ENCODE peak calls at places on chromosomes 11 and 22, in six cellular contexts. U, Z, P, K, O and V are unnamed samples.

GRCh38 chr11:93054881-93055280 is 85.4 kb downstream of the MTNR1B start:
- DNase-seq in U (peak; percentile 95), Z (no peak), P (peak; percentile 59), K (no peak), O (no peak), V (peak; percentile 89)

GRCh38 chr11:59207988-59208432 is 4.7 kb downstream of the MPEG1 start:
- DNase-seq in U (peak; percentile 77), Z (peak; percentile 13), P (peak; percentile 41), K (no peak), O (peak; percentile 56), V (peak; percentile 78)

GRCh38 chr11:7577883-7578242 is 64.1 kb downstream of the PPFIBP2 start:
- DNase-seq in U (peak; percentile 24), Z (no peak), P (peak; percentile 57), K (no peak), O (no peak), V (peak; percentile 80)

GRCh38 chr22:20229916-20230775 is 38.0 kb downstream of the RTN4R start:
- DNase-seq in U (no peak), Z (no peak), P (no peak), K (peak; percentile 36), O (no peak), V (no peak)

GRCh38 chr11:111331711-111332479 is 33.5 kb downstream of the POU2AF3 start:
- DNase-seq in U (peak; percentile 66), Z (no peak), P (no peak), K (no peak), O (no peak), V (peak; percentile 38)

GRCh38 chr11:78606667-78607066 is 32.0 kb upstream of the NARS2 start:
- DNase-seq in U (no peak), Z (no peak), P (no peak), K (no peak), O (no peak), V (no peak)

GRCh38 chr11:32597914-32598313 is 14.3 kb downstream of the EIF3M start:
- DNase-seq in U (no peak), Z (no peak), P (no peak), K (no peak), O (no peak), V (no peak)

GRCh38 chr11:133946541-133947297 is 10.0 kb downstream of the IGSF9B start:
- DNase-seq in U (no peak), Z (no peak), P (no peak), K (no peak), O (no peak), V (no peak)

GRCh38 chr22:50162391-50162956 is 8.1 kb upstream of the PANX2 start:
- DNase-seq in U (no peak), Z (no peak), P (no peak), K (no peak), O (no peak), V (no peak)

GRCh38 chr22:21928048-21928447 is 24.6 kb downstream of the PPM1F start:
- DNase-seq in U (no peak), Z (no peak), P (no peak), K (no peak), O (no peak), V (no peak)

GRCh38 chr11:120883404-120884135 is 140.3 kb upstream of the TBCEL start:
- DNase-seq in U (peak; percentile 34), Z (no peak), P (peak; percentile 52), K (peak; percentile 11), O (peak; percentile 37), V (peak; percentile 56)

GRCh38 chr22:49435596-49435995 is 392.1 kb downstream of the BRD1 start:
- DNase-seq in U (no peak), Z (no peak), P (no peak), K (no peak), O (no peak), V (no peak)

GRCh38 chr22:20964090-20964798 is 2.8 kb upstream of the AIFM3 start:
- DNase-seq in U (no peak), Z (no peak), P (no peak), K (no peak), O (no peak), V (no peak)

GRCh38 chr11:11262171-11262920 is 90.7 kb downstream of the CSNK2A3 start:
- DNase-seq in U (no peak), Z (no peak), P (no peak), K (no peak), O (no peak), V (no peak)

GRCh38 chr11:61627831-61628753 is 47.2 kb upstream of the SYT7 start:
- DNase-seq in U (peak; percentile 52), Z (peak; percentile 59), P (peak; percentile 55), K (no peak), O (peak; percentile 69), V (peak; percentile 75)

GRCh38 chr22:49549256-49549655 is 278.4 kb downstream of the BRD1 start:
- DNase-seq in U (no peak), Z (no peak), P (no peak), K (no peak), O (no peak), V (no peak)

GRCh38 chr22:45212992-45213751 is 27.5 kb downstream of the KIAA0930 start:
- DNase-seq in U (peak; percentile 53), Z (no peak), P (no peak), K (peak; percentile 38), O (peak; percentile 42), V (peak; percentile 36)

GRCh38 chr11:119056397-119056999 is 507 bp downstream of the HYOU1 start:
- DNase-seq in U (no peak), Z (peak; percentile 22), P (no peak), K (no peak), O (peak; percentile 41), V (no peak)

GRCh38 chr11:122360875-122361274 is 244.9 kb upstream of the BLID start:
- DNase-seq in U (no peak), Z (no peak), P (no peak), K (no peak), O (no peak), V (no peak)

GRCh38 chr11:23961503-23962338 is 535.1 kb upstream of the LUZP2 start:
- DNase-seq in U (no peak), Z (no peak), P (no peak), K (no peak), O (no peak), V (no peak)

GRCh38 chr11:36454991-36455611 is 55.0 kb downstream of the TRAF6 start:
- DNase-seq in U (peak; percentile 47), Z (peak; percentile 67), P (no peak), K (no peak), O (no peak), V (peak; percentile 78)

GRCh38 chr11:8682219-8683114 is at the start of the genes RPL27A and TRIM66:
- DNase-seq in U (peak; percentile 97), Z (peak; percentile 99), P (peak; percentile 97), K (peak; percentile 85), O (peak; percentile 98), V (peak; percentile 97)
- TF ChIP-seq CTCF in U (no peak), Z (peak; percentile 34), P (peak; percentile 7), K (peak; percentile 21), O (peak; percentile 39), V (peak; percentile 4)

DNA sequence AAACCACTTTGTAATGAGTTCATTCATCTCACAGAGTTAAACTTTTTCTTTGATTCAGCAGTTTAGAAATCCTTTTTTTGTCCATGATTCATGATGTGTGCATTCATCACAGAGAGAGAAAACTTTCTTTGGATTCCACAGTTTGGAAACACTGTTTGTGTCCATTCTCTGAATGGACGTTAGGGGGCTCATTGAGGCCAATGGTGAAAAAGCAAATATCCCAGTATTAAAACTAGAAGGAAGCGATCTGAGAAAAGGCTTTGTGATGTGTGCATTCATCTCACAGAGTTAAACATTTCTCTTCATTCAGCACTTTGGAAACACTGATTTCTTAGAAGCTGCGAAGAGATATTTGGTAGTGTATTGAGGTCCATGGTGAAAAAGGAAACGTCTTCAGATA is 155.6 kb upstream of the TRIM48 start:
- DNase-seq in U (no peak), Z (no peak), P (no peak), K (no peak), O (no peak), V (no peak)
- TF ChIP-seq CTCF in U (no peak), Z (no peak), P (no peak), K (no peak), O (no peak), V (no peak)

GRCh38 chr22:29635734-29636357 is 32.4 kb downstream of the NF2 start:
- DNase-seq in U (peak; percentile 72), Z (no peak), P (peak; percentile 64), K (no peak), O (no peak), V (peak; percentile 77)
- TF ChIP-seq CTCF in U (peak; percentile 72), Z (peak; percentile 79), P (peak; percentile 65), K (peak; percentile 51), O (peak; percentile 54), V (peak; percentile 77)

DNA sequence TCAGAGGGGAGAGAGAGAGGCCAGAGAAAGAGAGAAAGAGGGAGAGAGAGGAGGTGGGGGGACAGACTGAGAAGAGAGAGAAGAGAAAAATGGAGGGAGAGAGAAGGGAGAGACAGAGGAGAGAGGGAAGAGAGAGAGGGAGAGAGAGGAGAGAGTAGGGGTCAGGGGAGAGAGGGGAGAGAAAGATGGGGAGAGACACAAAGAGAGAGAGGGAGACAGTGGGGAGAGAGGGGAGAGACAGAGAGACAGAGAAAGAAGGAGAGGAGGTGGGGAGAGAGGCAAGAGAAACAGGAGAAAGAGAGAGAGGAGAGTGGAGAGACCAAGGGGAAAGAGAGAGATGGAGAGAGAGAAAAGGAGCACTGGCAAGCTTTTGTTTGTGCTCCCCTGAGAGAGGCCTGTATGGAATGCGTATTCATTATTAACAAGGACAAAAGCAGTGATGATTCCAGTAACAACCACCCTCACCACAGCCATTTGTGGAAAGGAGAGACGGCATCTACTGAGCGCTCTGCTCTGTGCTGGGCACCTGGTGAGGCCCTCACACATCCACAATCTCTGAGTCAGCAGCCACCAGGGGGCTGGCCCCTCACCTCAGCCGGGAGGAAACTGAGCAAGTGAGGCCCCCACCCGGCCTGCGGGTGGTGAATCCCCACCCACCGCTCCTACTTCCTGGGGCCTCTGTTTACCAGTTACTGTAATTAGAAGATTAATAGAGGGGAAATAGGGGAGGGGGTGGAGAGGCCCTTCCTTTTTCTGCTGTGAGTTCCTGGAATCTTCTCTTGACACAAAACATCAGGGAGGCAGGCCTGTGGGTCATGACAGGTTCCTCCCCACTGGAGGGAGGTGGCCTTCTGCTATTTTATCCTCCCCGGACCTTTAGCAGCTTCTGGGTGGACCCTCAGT is 14.7 kb upstream of the MIAT start:
- DNase-seq in U (peak; percentile 41), Z (no peak), P (no peak), K (no peak), O (no peak), V (no peak)
- TF ChIP-seq CTCF in U (no peak), Z (no peak), P (peak; percentile 7), K (no peak), O (no peak), V (no peak)

DNA sequence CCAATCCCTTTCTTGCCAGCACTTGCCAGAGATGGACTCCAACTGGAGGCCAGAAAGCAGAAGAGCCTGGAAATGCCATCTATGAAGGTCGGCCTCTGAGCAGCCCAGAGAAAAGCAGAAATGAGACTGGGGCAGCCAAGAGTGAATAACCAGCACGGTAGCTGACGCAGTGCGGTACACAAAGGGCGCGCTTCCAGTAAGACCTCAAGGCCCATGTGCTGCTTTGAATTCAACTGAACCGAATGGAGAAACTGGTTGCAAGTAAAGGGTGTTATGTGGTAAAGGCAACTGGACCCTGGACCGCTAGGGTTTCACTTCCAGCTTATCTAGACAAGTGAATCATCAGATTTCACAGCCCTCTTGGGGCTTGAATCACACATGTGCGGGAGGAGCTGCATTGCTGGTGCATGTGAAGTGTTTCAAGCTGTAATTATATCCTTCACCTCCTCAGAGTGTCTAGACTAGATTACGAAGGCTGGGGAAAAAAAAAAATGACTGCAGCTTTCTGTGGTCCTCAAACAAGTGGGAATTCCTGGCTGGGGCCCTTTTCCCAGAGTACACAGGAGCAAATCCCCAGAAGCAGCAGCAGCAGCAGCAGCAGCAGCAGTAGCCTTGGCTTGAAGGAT is 128.9 kb downstream of the CCDC34 start:
- DNase-seq in U (peak; percentile 97), Z (no peak), P (no peak), K (no peak), O (peak; percentile 80), V (peak; percentile 86)
- TF ChIP-seq CTCF in U (peak; percentile 8), Z (no peak), P (no peak), K (no peak), O (no peak), V (peak; percentile 5)

GRCh38 chr11:41309716-41310115 is 149.7 kb downstream of the LRRC4C start:
- DNase-seq in U (no peak), Z (no peak), P (no peak), K (no peak), O (no peak), V (no peak)
- TF ChIP-seq CTCF in U (no peak), Z (peak; percentile 38), P (no peak), K (no peak), O (no peak), V (no peak)